ENCODE peak calls at places on chromosomes 5 and 9, in seven cellular contexts. P, M, U, I, Y, D and A are unnamed samples.
A peak's percentile ranks its signal among the peaks of the same experiment; 100 is the strongest.

GRCh38 chr5:1312993-1313833 is 18.3 kb upstream of the TERT start:
- DNase-seq in D (peak; percentile 39), P (peak; percentile 98), Y (peak; percentile 31), M (peak; percentile 22), U (no peak), I (peak; percentile 65), A (peak; percentile 19)

GRCh38 chr9:22214021-22214420 is 204.9 kb upstream of the CDKN2B start:
- DNase-seq in M (no peak), D (no peak), Y (no peak), U (no peak), I (peak; percentile 10), P (no peak), A (no peak)

GRCh38 chr5:167576126-167576525 is 715.3 kb upstream of the WWC1 start:
- DNase-seq in D (no peak), U (no peak), Y (no peak), I (no peak), M (no peak), P (no peak), A (no peak)

GRCh38 chr9:129880654-129881546 is 45.6 kb downstream of the USP20 start:
- DNase-seq in Y (no peak), I (no peak), P (no peak), U (no peak), D (no peak), M (no peak), A (no peak)

GRCh38 chr5:146516151-146516475 is at the start of gene GPR151:
- DNase-seq in I (no peak), Y (no peak), M (no peak), U (no peak), P (no peak), D (no peak), A (no peak)

GRCh38 chr5:21219255-21219654 is 1231.3 kb upstream of the CDH18 start:
- DNase-seq in D (no peak), Y (no peak), I (peak; percentile 78), P (no peak), M (peak; percentile 35), U (no peak), A (peak; percentile 18)

GRCh38 chr5:77012601-77013000 is 17.6 kb upstream of the AGGF1 start:
- DNase-seq in U (no peak), P (no peak), M (peak; percentile 60), D (no peak), I (peak; percentile 80), Y (no peak), A (peak; percentile 63)

GRCh38 chr9:110875275-110875674 is 163.0 kb downstream of the LPAR1 start:
- DNase-seq in Y (peak; percentile 55), I (no peak), P (peak; percentile 63), U (peak; percentile 34), M (no peak), D (peak; percentile 51), A (no peak)

GRCh38 chr5:4362411-4362810 is 766.8 kb downstream of the IRX1 start:
- DNase-seq in D (no peak), Y (no peak), P (no peak), U (no peak), M (peak; percentile 70), I (peak; percentile 7), A (no peak)

GRCh38 chr5:174589599-174589998 is 134.8 kb upstream of the MSX2 start:
- DNase-seq in D (no peak), P (no peak), I (no peak), Y (no peak), U (no peak), M (no peak), A (no peak)

GRCh38 chr5:39185761-39186160 is 33.6 kb downstream of the FYB1 start:
- DNase-seq in Y (no peak), M (no peak), P (no peak), D (no peak), I (no peak), U (no peak), A (no peak)

GRCh38 chr5:129906177-129906887 is 2.1 kb downstream of the CHSY3 start:
- DNase-seq in D (peak; percentile 10), U (peak; percentile 31), P (no peak), Y (no peak), M (peak; percentile 17), I (peak; percentile 1), A (peak; percentile 59)

GRCh38 chr5:98982880-98983279 is 54.1 kb upstream of the CHD1 start:
- DNase-seq in I (no peak), D (no peak), U (no peak), P (no peak), M (no peak), Y (no peak), A (no peak)
- TF ChIP-seq CTCF in I (no peak), D (no peak), U (no peak), P (no peak), M (no peak), Y (no peak), A (no peak)

GRCh38 chr9:127586537-127586936 is 25.5 kb upstream of the STXBP1 start:
- DNase-seq in U (peak; percentile 82), D (peak; percentile 80), P (peak; percentile 68), M (peak; percentile 56), Y (peak; percentile 77), I (peak; percentile 83), A (peak; percentile 85)
- TF ChIP-seq CTCF in U (peak; percentile 86), D (peak; percentile 79), P (peak; percentile 79), M (peak; percentile 89), Y (peak; percentile 83), I (peak; percentile 90), A (peak; percentile 88)

DNA sequence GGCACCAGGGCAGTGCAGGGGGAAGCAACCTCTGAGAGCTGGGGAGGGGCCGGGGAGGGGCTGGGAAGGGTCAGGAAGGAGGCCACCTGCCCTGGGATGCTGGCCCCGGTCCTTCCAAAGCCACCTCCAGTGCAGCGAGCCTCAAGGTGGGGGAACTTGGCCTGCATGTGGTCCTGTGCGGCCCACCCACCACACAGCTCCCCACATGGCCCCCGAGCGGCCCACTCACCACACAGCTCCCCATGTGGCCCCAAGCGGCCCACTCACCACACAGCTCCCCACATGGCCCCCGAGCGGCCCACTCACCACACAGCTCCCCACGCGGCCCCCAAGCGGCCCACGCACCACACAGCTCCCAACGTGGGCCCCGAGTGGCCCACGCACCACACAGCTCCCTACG is 2.0 kb upstream of the LCN10 start:
- DNase-seq in Y (no peak), I (no peak), P (no peak), U (no peak), D (no peak), M (no peak), A (no peak)
- TF ChIP-seq CTCF in Y (no peak), I (no peak), P (no peak), U (no peak), D (no peak), M (no peak), A (no peak)

GRCh38 chr5:102554728-102555127 is 55.9 kb upstream of the SLCO6A1 start:
- DNase-seq in I (peak; percentile 2), Y (no peak), M (no peak), P (peak; percentile 17), D (no peak), U (no peak), A (peak; percentile 33)
- TF ChIP-seq CTCF in I (no peak), Y (no peak), M (no peak), P (peak; percentile 17), D (no peak), U (peak; percentile 15), A (peak; percentile 8)

GRCh38 chr5:90342576-90342975 is 67.0 kb downstream of the CETN3 start:
- DNase-seq in Y (no peak), U (no peak), M (no peak), I (no peak), P (no peak), D (no peak), A (no peak)

GRCh38 chr5:90347462-90347861 is 62.1 kb downstream of the CETN3 start:
- DNase-seq in I (no peak), U (no peak), Y (no peak), M (no peak), D (no peak), P (peak; percentile 44), A (no peak)

GRCh38 chr5:90345684-90346083 is 63.9 kb downstream of the CETN3 start:
- DNase-seq in U (no peak), Y (no peak), P (no peak), I (no peak), D (no peak), M (no peak), A (no peak)

GRCh38 chr5:90338712-90339372 is 70.7 kb downstream of the CETN3 start:
- DNase-seq in D (no peak), I (no peak), Y (no peak), M (no peak), P (peak; percentile 68), U (no peak), A (no peak)

GRCh38 chr5:90344693-90345092 is 64.9 kb downstream of the CETN3 start:
- DNase-seq in M (no peak), U (no peak), D (no peak), P (no peak), I (no peak), Y (no peak), A (no peak)
- TF ChIP-seq CTCF in M (no peak), U (no peak), D (no peak), P (no peak), I (no peak), Y (no peak), A (no peak)

GRCh38 chr9:90368241-90368640 is 274.4 kb downstream of the DIRAS2 start:
- DNase-seq in I (no peak), Y (no peak), M (no peak), U (no peak), D (no peak), P (no peak), A (no peak)

DNA sequence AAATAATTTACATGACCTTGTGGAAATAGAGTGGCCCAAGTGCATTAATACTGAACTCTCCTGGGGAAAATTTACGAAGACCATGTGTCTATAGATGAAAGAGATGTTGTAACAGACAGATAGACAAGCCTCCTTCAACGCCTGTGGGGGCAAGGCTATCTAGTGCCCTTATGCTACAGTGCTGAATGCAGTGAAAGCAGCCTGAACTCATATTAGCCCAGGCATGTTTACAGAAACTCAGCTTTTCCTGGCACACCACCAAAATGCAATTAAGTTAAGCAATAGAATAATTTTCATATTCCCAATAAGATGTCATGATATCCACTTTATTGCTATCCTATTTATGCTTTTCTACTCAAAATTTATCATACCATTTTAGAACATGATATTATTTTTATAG is 277.0 kb downstream of the DIRAS2 start:
- DNase-seq in I (peak; percentile 73), P (no peak), M (no peak), U (no peak), Y (no peak), D (no peak), A (peak; percentile 21)
- TF ChIP-seq CTCF in I (no peak), P (no peak), M (no peak), U (no peak), Y (no peak), D (no peak), A (no peak)